ENCODE peak calls at places on chromosomes 13 and 19, in eight cellular contexts. One of them, this sample, is unnamed. For H3K4me1, the result is how much of the 10 kb centered on the place peaks cover.

GRCh38 chr13:114143806-114144605 is 11.6 kb upstream of the RASA3 start:
- DNase-seq in left ventricle myocardium inferior: no peak
- DNase-seq in cardiac muscle cell: peak
- DNase-seq in mesendoderm: peak
- DNase-seq in neural progenitor cell: peak
- DNase-seq in tibial artery: no peak
- DNase-seq in fibroblast of lung: no peak
- DNase-seq in lower lobe of right lung: no peak
- DNase-seq in this sample: peak

GRCh38 chr19:47573076-47574026 is at the start of gene ZNF541:
- DNase-seq in left ventricle myocardium inferior: peak
- DNase-seq in cardiac muscle cell: no peak
- DNase-seq in mesendoderm: no peak
- DNase-seq in neural progenitor cell: no peak
- DNase-seq in tibial artery: peak
- DNase-seq in fibroblast of lung: peak
- DNase-seq in lower lobe of right lung: peak
- DNase-seq in this sample: peak

GRCh38 chr13:32426191-32426980 is 1.5 kb downstream of the N4BP2L1 start:
- DNase-seq in left ventricle myocardium inferior: no peak
- DNase-seq in cardiac muscle cell: no peak
- DNase-seq in mesendoderm: no peak
- DNase-seq in neural progenitor cell: no peak
- DNase-seq in tibial artery: no peak
- DNase-seq in fibroblast of lung: no peak
- DNase-seq in lower lobe of right lung: no peak
- DNase-seq in this sample: peak

GRCh38 chr13:111429064-111429558 is 108.7 kb downstream of the TEX29 start:
- DNase-seq in left ventricle myocardium inferior: no peak
- DNase-seq in cardiac muscle cell: peak
- DNase-seq in mesendoderm: peak
- DNase-seq in neural progenitor cell: peak
- DNase-seq in tibial artery: no peak
- DNase-seq in fibroblast of lung: peak
- DNase-seq in lower lobe of right lung: no peak
- DNase-seq in this sample: no peak

GRCh38 chr13:39474600-39474999 is 128.4 kb downstream of the LHFPL6 start:
- DNase-seq in left ventricle myocardium inferior: no peak
- DNase-seq in cardiac muscle cell: peak
- DNase-seq in mesendoderm: peak
- DNase-seq in neural progenitor cell: no peak
- DNase-seq in tibial artery: no peak
- DNase-seq in fibroblast of lung: no peak
- DNase-seq in lower lobe of right lung: no peak
- DNase-seq in this sample: no peak

GRCh38 chr13:56659041-56659471 is 481.7 kb upstream of the PRR20A start:
- DNase-seq in left ventricle myocardium inferior: no peak
- DNase-seq in cardiac muscle cell: no peak
- DNase-seq in mesendoderm: no peak
- DNase-seq in neural progenitor cell: no peak
- DNase-seq in tibial artery: no peak
- DNase-seq in fibroblast of lung: no peak
- DNase-seq in lower lobe of right lung: peak
- DNase-seq in this sample: no peak

GRCh38 chr19:56705939-56706338 is 34.4 kb upstream of the ZNF835 start:
- DNase-seq in left ventricle myocardium inferior: no peak
- DNase-seq in cardiac muscle cell: no peak
- DNase-seq in mesendoderm: no peak
- DNase-seq in neural progenitor cell: no peak
- DNase-seq in tibial artery: no peak
- DNase-seq in fibroblast of lung: no peak
- DNase-seq in lower lobe of right lung: no peak
- DNase-seq in this sample: no peak

GRCh38 chr19:48638831-48639381 is 1.7 kb upstream of the DBP start:
- DNase-seq in left ventricle myocardium inferior: no peak
- DNase-seq in cardiac muscle cell: no peak
- DNase-seq in mesendoderm: no peak
- DNase-seq in neural progenitor cell: no peak
- DNase-seq in tibial artery: no peak
- DNase-seq in fibroblast of lung: no peak
- DNase-seq in lower lobe of right lung: no peak
- DNase-seq in this sample: peak

GRCh38 chr13:112983428-112984196 is 14.6 kb downstream of the MCF2L start:
- DNase-seq in left ventricle myocardium inferior: peak
- DNase-seq in cardiac muscle cell: peak
- DNase-seq in mesendoderm: no peak
- DNase-seq in neural progenitor cell: no peak
- DNase-seq in tibial artery: no peak
- DNase-seq in fibroblast of lung: no peak
- DNase-seq in lower lobe of right lung: no peak
- DNase-seq in this sample: peak

GRCh38 chr19:4512070-4512469 is 6.2 kb downstream of the PLIN4 start:
- DNase-seq in left ventricle myocardium inferior: no peak
- DNase-seq in cardiac muscle cell: no peak
- DNase-seq in mesendoderm: no peak
- DNase-seq in neural progenitor cell: no peak
- DNase-seq in tibial artery: no peak
- DNase-seq in fibroblast of lung: no peak
- DNase-seq in lower lobe of right lung: no peak
- DNase-seq in this sample: no peak

GRCh38 chr19:4513248-4513647 is 5.0 kb downstream of the PLIN4 start:
- DNase-seq in left ventricle myocardium inferior: no peak
- DNase-seq in cardiac muscle cell: no peak
- DNase-seq in mesendoderm: no peak
- DNase-seq in neural progenitor cell: no peak
- DNase-seq in tibial artery: no peak
- DNase-seq in fibroblast of lung: no peak
- DNase-seq in lower lobe of right lung: no peak
- DNase-seq in this sample: no peak

GRCh38 chr19:4508698-4509097 is 9.6 kb downstream of the PLIN4 start:
- DNase-seq in left ventricle myocardium inferior: no peak
- DNase-seq in cardiac muscle cell: no peak
- DNase-seq in mesendoderm: no peak
- DNase-seq in neural progenitor cell: no peak
- DNase-seq in tibial artery: no peak
- DNase-seq in fibroblast of lung: no peak
- DNase-seq in lower lobe of right lung: no peak
- DNase-seq in this sample: no peak

GRCh38 chr19:4511300-4512054 is 6.8 kb downstream of the PLIN4 start:
- DNase-seq in left ventricle myocardium inferior: no peak
- DNase-seq in cardiac muscle cell: no peak
- DNase-seq in mesendoderm: no peak
- DNase-seq in neural progenitor cell: no peak
- DNase-seq in tibial artery: no peak
- DNase-seq in fibroblast of lung: no peak
- DNase-seq in lower lobe of right lung: no peak
- DNase-seq in this sample: no peak

DNA sequence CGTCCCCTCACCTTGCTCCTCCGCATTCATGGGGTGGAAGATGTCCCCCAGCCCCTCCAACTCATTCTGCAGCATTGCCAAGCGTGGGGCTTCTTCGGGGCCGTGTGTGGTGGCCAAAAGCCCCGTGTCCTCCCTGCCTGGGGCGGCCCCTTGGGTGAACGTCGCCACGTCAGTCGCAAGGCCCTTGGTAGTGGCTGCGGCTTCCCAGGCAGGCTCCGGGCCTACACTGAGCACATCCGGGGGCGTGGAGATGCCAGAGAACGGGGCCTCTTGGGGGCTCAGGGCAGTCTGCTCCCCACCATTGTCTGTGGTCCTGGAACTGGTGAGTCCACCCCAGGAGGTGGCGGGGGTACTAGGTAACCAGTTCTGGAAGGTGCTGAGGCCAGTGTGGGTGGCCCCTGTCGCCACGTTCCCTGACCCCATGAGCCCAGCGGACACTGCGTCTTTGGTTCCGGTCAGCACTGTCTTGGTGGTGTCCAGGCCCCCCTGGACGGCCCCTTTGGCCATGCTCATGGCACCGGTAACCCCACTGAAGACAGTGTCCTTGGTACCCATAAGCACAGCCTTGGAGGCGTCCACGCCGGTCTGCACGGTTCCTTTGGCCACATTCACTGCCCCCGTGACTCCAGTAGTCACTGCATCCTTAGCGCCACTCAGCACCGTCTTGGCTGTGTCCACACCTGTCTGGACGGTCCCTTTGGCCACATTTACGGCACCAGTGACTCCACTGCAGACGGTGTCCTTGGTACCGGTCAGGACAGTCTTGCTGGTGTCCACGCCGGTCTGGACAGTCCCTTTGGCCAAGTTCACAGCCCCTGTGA is 7.6 kb downstream of the PLIN4 start:
- DNase-seq in left ventricle myocardium inferior: no peak
- DNase-seq in cardiac muscle cell: no peak
- DNase-seq in mesendoderm: no peak
- DNase-seq in neural progenitor cell: no peak
- DNase-seq in tibial artery: no peak
- DNase-seq in fibroblast of lung: no peak
- DNase-seq in lower lobe of right lung: no peak
- DNase-seq in this sample: no peak
- H3K4me1 ChIP-seq in left ventricle myocardium inferior: half or more
- H3K4me1 ChIP-seq in cardiac muscle cell: under half
- H3K4me1 ChIP-seq in mesendoderm: under half
- H3K4me1 ChIP-seq in neural progenitor cell: under half
- H3K4me1 ChIP-seq in tibial artery: under half
- H3K4me1 ChIP-seq in fibroblast of lung: under half
- H3K4me1 ChIP-seq in lower lobe of right lung: under half
- H3K4me1 ChIP-seq in this sample: under half

DNA sequence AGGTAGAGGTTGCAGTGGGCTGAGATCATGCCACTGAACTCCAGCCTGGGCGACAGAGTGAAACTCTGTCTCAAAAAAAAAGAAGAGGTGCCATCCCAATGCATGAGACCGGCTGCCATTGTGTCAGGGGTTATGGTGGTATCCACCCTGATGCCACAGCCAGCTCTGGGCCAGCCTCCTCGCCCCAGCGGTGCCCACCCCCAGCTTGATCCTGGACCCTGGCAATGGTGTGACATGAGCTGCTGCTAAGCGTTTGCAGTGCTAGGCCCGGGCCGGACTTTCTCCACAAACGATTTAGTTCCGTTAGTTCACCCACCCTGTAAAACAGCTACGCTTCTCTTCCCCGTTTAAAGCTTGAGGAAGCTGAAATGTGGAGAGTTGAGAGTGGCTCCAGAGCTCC is 25.6 kb downstream of the NKPD1 start:
- DNase-seq in left ventricle myocardium inferior: no peak
- DNase-seq in cardiac muscle cell: no peak
- DNase-seq in mesendoderm: no peak
- DNase-seq in neural progenitor cell: no peak
- DNase-seq in tibial artery: no peak
- DNase-seq in fibroblast of lung: no peak
- DNase-seq in lower lobe of right lung: no peak
- DNase-seq in this sample: no peak
- H3K4me1 ChIP-seq in left ventricle myocardium inferior: under half
- H3K4me1 ChIP-seq in cardiac muscle cell: under half
- H3K4me1 ChIP-seq in mesendoderm: under half
- H3K4me1 ChIP-seq in neural progenitor cell: under half
- H3K4me1 ChIP-seq in tibial artery: under half
- H3K4me1 ChIP-seq in fibroblast of lung: under half
- H3K4me1 ChIP-seq in lower lobe of right lung: under half
- H3K4me1 ChIP-seq in this sample: under half

GRCh38 chr19:34184880-34185491 is 12.7 kb downstream of the LSM14A start:
- DNase-seq in left ventricle myocardium inferior: no peak
- DNase-seq in cardiac muscle cell: no peak
- DNase-seq in mesendoderm: no peak
- DNase-seq in neural progenitor cell: no peak
- DNase-seq in tibial artery: no peak
- DNase-seq in fibroblast of lung: no peak
- DNase-seq in lower lobe of right lung: no peak
- DNase-seq in this sample: no peak

GRCh38 chr19:34187011-34187410 is 14.7 kb downstream of the LSM14A start:
- DNase-seq in left ventricle myocardium inferior: no peak
- DNase-seq in cardiac muscle cell: no peak
- DNase-seq in mesendoderm: no peak
- DNase-seq in neural progenitor cell: no peak
- DNase-seq in tibial artery: no peak
- DNase-seq in fibroblast of lung: no peak
- DNase-seq in lower lobe of right lung: no peak
- DNase-seq in this sample: no peak

GRCh38 chr19:34189199-34189916 is 17.1 kb downstream of the LSM14A start:
- DNase-seq in left ventricle myocardium inferior: no peak
- DNase-seq in cardiac muscle cell: no peak
- DNase-seq in mesendoderm: no peak
- DNase-seq in neural progenitor cell: no peak
- DNase-seq in tibial artery: no peak
- DNase-seq in fibroblast of lung: peak
- DNase-seq in lower lobe of right lung: no peak
- DNase-seq in this sample: no peak

GRCh38 chr19:34188388-34188787 is 16.1 kb downstream of the LSM14A start:
- DNase-seq in left ventricle myocardium inferior: no peak
- DNase-seq in cardiac muscle cell: no peak
- DNase-seq in mesendoderm: no peak
- DNase-seq in neural progenitor cell: no peak
- DNase-seq in tibial artery: no peak
- DNase-seq in fibroblast of lung: no peak
- DNase-seq in lower lobe of right lung: no peak
- DNase-seq in this sample: no peak

GRCh38 chr19:34186205-34186604 is 13.9 kb downstream of the LSM14A start:
- DNase-seq in left ventricle myocardium inferior: no peak
- DNase-seq in cardiac muscle cell: no peak
- DNase-seq in mesendoderm: no peak
- DNase-seq in neural progenitor cell: peak
- DNase-seq in tibial artery: no peak
- DNase-seq in fibroblast of lung: no peak
- DNase-seq in lower lobe of right lung: no peak
- DNase-seq in this sample: no peak
- H3K4me1 ChIP-seq in left ventricle myocardium inferior: half or more
- H3K4me1 ChIP-seq in cardiac muscle cell: under half
- H3K4me1 ChIP-seq in mesendoderm: under half
- H3K4me1 ChIP-seq in neural progenitor cell: under half
- H3K4me1 ChIP-seq in tibial artery: half or more
- H3K4me1 ChIP-seq in fibroblast of lung: under half
- H3K4me1 ChIP-seq in lower lobe of right lung: half or more
- H3K4me1 ChIP-seq in this sample: under half

GRCh38 chr13:60288569-60288968 is 108.5 kb upstream of the TDRD3 start:
- DNase-seq in left ventricle myocardium inferior: no peak
- DNase-seq in cardiac muscle cell: no peak
- DNase-seq in mesendoderm: no peak
- DNase-seq in neural progenitor cell: no peak
- DNase-seq in tibial artery: no peak
- DNase-seq in fibroblast of lung: no peak
- DNase-seq in lower lobe of right lung: no peak
- DNase-seq in this sample: no peak

GRCh38 chr13:60282708-60283107 is 114.3 kb upstream of the TDRD3 start:
- DNase-seq in left ventricle myocardium inferior: no peak
- DNase-seq in cardiac muscle cell: no peak
- DNase-seq in mesendoderm: no peak
- DNase-seq in neural progenitor cell: no peak
- DNase-seq in tibial artery: no peak
- DNase-seq in fibroblast of lung: no peak
- DNase-seq in lower lobe of right lung: no peak
- DNase-seq in this sample: no peak

DNA sequence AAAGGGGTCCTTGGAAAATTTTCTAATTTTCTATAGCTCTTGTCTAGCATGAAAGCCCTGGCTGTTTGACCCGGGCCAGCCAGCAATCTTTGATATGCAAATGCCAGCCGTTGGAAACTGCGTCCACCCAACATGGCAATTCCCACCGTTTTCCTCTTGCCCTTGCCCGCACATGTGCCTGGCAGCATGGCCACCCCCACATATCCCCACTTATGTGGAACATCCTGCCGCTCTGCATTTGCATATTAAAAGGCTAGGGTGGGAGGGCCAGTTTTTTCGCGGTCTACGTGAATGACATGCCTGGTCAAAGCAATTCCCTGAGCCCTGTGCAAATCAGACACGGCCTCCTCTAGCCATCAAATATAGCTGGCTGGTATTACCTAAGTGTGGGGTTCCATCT is 110.3 kb upstream of the TDRD3 start:
- DNase-seq in left ventricle myocardium inferior: no peak
- DNase-seq in cardiac muscle cell: no peak
- DNase-seq in mesendoderm: no peak
- DNase-seq in neural progenitor cell: no peak
- DNase-seq in tibial artery: no peak
- DNase-seq in fibroblast of lung: no peak
- DNase-seq in lower lobe of right lung: no peak
- DNase-seq in this sample: no peak
- H3K4me1 ChIP-seq in left ventricle myocardium inferior: under half
- H3K4me1 ChIP-seq in cardiac muscle cell: under half
- H3K4me1 ChIP-seq in mesendoderm: under half
- H3K4me1 ChIP-seq in neural progenitor cell: under half
- H3K4me1 ChIP-seq in tibial artery: under half
- H3K4me1 ChIP-seq in fibroblast of lung: under half
- H3K4me1 ChIP-seq in lower lobe of right lung: under half
- H3K4me1 ChIP-seq in this sample: under half